ENCODE peak calls at places on chromosomes 5 and 9, in four cellular contexts. One of them, this sample, is unnamed. For H3K9me3, the result is how much of the 10 kb centered on the place peaks cover.

GRCh38 chr5:150486402-150487198 is 21.3 kb upstream of the NDST1 start:
- DNase-seq in transverse colon: peak
- DNase-seq in stomach: peak
- DNase-seq in GM12878: no peak
- DNase-seq in this sample: no peak

GRCh38 chr9:111860443-111860842 is 36.2 kb upstream of the UGCG start:
- DNase-seq in GM12878: no peak
- DNase-seq in stomach: no peak
- DNase-seq in transverse colon: no peak
- DNase-seq in this sample: no peak

GRCh38 chr9:132142883-132143282 is 19.0 kb upstream of the NTNG2 start:
- DNase-seq in GM12878: no peak
- DNase-seq in stomach: no peak
- DNase-seq in transverse colon: no peak
- DNase-seq in this sample: no peak

GRCh38 chr5:137737349-137738256 is 1.7 kb upstream of the KLHL3 start:
- DNase-seq in transverse colon: peak
- DNase-seq in GM12878: no peak
- DNase-seq in stomach: peak
- DNase-seq in this sample: no peak

GRCh38 chr9:4833781-4834560 is 41.2 kb downstream of the RCL1 start:
- DNase-seq in GM12878: no peak
- DNase-seq in transverse colon: no peak
- DNase-seq in stomach: no peak
- DNase-seq in this sample: no peak

GRCh38 chr5:40871177-40871576 is 30.0 kb downstream of the CARD6 start:
- DNase-seq in GM12878: no peak
- DNase-seq in transverse colon: no peak
- DNase-seq in stomach: no peak
- DNase-seq in this sample: no peak

GRCh38 chr5:94196959-94197358 is 421.4 kb downstream of the KIAA0825 start:
- DNase-seq in stomach: no peak
- DNase-seq in GM12878: no peak
- DNase-seq in transverse colon: no peak
- DNase-seq in this sample: no peak

GRCh38 chr5:124583469-124584350 is 162.7 kb downstream of the ZNF608 start:
- DNase-seq in GM12878: peak
- DNase-seq in transverse colon: peak
- DNase-seq in stomach: no peak
- DNase-seq in this sample: no peak

GRCh38 chr5:137442660-137443059 is 56.5 kb downstream of the SPOCK1 start:
- DNase-seq in stomach: no peak
- DNase-seq in transverse colon: no peak
- DNase-seq in GM12878: no peak
- DNase-seq in this sample: no peak

GRCh38 chr9:131348631-131349521 is 45.0 kb upstream of the PRRC2B start:
- DNase-seq in GM12878: no peak
- DNase-seq in stomach: no peak
- DNase-seq in transverse colon: no peak
- DNase-seq in this sample: no peak

GRCh38 chr9:106864533-106865143 is 1.7 kb downstream of the ZNF462 start:
- DNase-seq in stomach: no peak
- DNase-seq in transverse colon: no peak
- DNase-seq in GM12878: no peak
- DNase-seq in this sample: no peak

GRCh38 chr9:2281803-2282185 is 266.6 kb downstream of the SMARCA2 start:
- DNase-seq in transverse colon: no peak
- DNase-seq in stomach: no peak
- DNase-seq in GM12878: no peak
- DNase-seq in this sample: no peak

GRCh38 chr9:123335227-123335985 is 20.6 kb upstream of the CRB2 start:
- DNase-seq in stomach: no peak
- DNase-seq in GM12878: no peak
- DNase-seq in transverse colon: no peak
- DNase-seq in this sample: no peak

GRCh38 chr5:1763548-1763911 is 36.1 kb downstream of the MRPL36 start:
- DNase-seq in GM12878: no peak
- DNase-seq in transverse colon: peak
- DNase-seq in stomach: no peak
- DNase-seq in this sample: peak

GRCh38 chr5:150461231-150461630 is 11.7 kb upstream of the RPS14 start:
- DNase-seq in stomach: no peak
- DNase-seq in GM12878: peak
- DNase-seq in transverse colon: peak
- DNase-seq in this sample: no peak

GRCh38 chr9:73412874-73413273 is 261.2 kb downstream of the ANXA1 start:
- DNase-seq in GM12878: no peak
- DNase-seq in transverse colon: no peak
- DNase-seq in stomach: no peak
- DNase-seq in this sample: no peak

GRCh38 chr9:6759114-6759977 is 1.6 kb downstream of the KDM4C start:
- DNase-seq in GM12878: peak
- DNase-seq in stomach: peak
- DNase-seq in transverse colon: peak
- DNase-seq in this sample: no peak

GRCh38 chr5:157823655-157824054 is 35.3 kb downstream of the CLINT1 start:
- DNase-seq in transverse colon: no peak
- DNase-seq in stomach: no peak
- DNase-seq in GM12878: no peak
- DNase-seq in this sample: no peak

GRCh38 chr5:3347741-3348140 is 247.9 kb upstream of the IRX1 start:
- DNase-seq in stomach: peak
- DNase-seq in GM12878: no peak
- DNase-seq in transverse colon: no peak
- DNase-seq in this sample: no peak

GRCh38 chr5:4411664-4412063 is 728.5 kb upstream of the ADAMTS16 start:
- DNase-seq in stomach: no peak
- DNase-seq in transverse colon: no peak
- DNase-seq in GM12878: no peak
- DNase-seq in this sample: no peak

GRCh38 chr9:85569988-85570387 is 171.8 kb downstream of the AGTPBP1 start:
- DNase-seq in transverse colon: no peak
- DNase-seq in stomach: no peak
- DNase-seq in GM12878: no peak
- DNase-seq in this sample: no peak

GRCh38 chr5:51381801-51382507 is 1.3 kb upstream of the ISL1 start:
- DNase-seq in transverse colon: no peak
- DNase-seq in GM12878: no peak
- DNase-seq in stomach: no peak
- DNase-seq in this sample: no peak

GRCh38 chr9:136122425-136123383 is 4.0 kb upstream of the TMEM250 start:
- DNase-seq in stomach: peak
- DNase-seq in transverse colon: peak
- DNase-seq in GM12878: no peak
- DNase-seq in this sample: no peak

GRCh38 chr5:131595088-131596033 is 39.7 kb downstream of the RAPGEF6 start:
- DNase-seq in transverse colon: no peak
- DNase-seq in stomach: no peak
- DNase-seq in GM12878: no peak
- DNase-seq in this sample: no peak

GRCh38 chr5:14090755-14091154 is 52.4 kb upstream of the TRIO start:
- DNase-seq in GM12878: no peak
- DNase-seq in stomach: no peak
- DNase-seq in transverse colon: no peak
- DNase-seq in this sample: no peak

GRCh38 chr5:14090290-14090689 is 52.9 kb upstream of the TRIO start:
- DNase-seq in stomach: no peak
- DNase-seq in GM12878: no peak
- DNase-seq in transverse colon: no peak
- DNase-seq in this sample: no peak

GRCh38 chr5:14086261-14086660 is 56.9 kb upstream of the TRIO start:
- DNase-seq in GM12878: no peak
- DNase-seq in stomach: no peak
- DNase-seq in transverse colon: no peak
- DNase-seq in this sample: no peak

DNA sequence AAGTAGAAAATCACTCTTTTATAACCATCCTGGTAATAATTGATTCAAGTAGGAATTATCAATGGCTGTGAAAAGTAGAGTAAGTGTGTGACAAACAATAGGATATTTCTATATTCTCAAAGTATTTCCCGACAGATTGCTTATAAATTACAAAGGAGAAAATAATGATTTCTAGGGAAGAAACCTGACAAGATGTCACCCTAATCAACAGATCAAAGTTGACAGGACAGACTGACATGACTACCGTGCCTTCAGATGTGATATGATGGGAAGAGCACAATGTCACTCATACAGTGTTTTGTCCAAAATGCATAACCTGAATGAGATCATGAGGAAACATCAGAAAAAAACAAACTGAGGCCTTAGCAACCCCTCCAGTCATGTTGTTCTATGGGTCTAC is 53.9 kb upstream of the TRIO start:
- DNase-seq in GM12878: no peak
- DNase-seq in stomach: no peak
- DNase-seq in transverse colon: no peak
- DNase-seq in this sample: no peak
- TF ChIP-seq EP300 in GM12878: no peak
- TF ChIP-seq EP300 in stomach: no peak
- TF ChIP-seq EP300 in transverse colon: no peak
- TF ChIP-seq EP300 in this sample: no peak

DNA sequence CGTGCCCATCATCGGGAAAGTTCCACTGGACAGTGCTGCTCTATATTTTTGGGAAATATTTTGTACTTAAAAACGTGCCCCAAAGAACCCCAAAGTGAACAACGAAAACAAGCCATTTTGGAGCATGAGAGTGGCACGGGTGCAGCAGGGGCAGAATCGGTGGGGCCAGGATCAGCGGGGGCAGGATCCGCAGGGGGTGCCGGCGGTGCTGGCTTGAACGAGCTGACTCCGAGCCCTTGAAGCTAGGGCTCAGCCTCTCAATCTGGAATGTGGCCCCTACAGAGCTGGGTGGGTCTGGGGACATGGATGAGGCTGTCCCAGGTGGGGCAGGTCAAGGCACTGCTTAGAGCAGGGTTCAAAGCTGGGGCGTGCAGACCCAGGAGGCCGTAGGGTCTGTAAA is 104.7 kb upstream of the COL5A1 start:
- DNase-seq in GM12878: no peak
- DNase-seq in transverse colon: no peak
- DNase-seq in stomach: no peak
- DNase-seq in this sample: no peak
- TF ChIP-seq POLR2AphosphoS5 in GM12878: no peak
- TF ChIP-seq POLR2AphosphoS5 in transverse colon: no peak
- TF ChIP-seq POLR2AphosphoS5 in stomach: no peak
- TF ChIP-seq POLR2AphosphoS5 in this sample: no peak

DNA sequence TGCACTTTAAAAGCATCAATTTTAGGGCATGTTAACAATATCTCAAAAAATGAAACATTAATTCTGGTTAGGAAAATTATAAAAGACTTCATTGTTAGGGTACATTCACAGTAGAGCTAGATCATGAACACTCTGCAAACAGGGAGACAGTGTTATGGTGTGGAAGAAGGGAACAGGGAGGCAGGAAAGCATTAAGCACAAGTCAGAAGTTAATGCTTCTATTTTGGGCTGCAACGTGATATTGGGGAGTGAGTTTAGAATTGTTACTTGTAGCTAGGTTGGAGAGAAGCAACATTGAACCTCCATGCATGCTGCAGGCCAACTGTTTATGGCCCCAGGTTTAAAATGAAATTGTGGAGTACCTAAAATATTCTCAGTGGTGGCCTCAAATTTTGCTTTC is 278.1 kb upstream of the NMUR2 start:
- DNase-seq in GM12878: no peak
- DNase-seq in stomach: no peak
- DNase-seq in transverse colon: no peak
- DNase-seq in this sample: no peak
- H3K9me3 ChIP-seq in GM12878: under half
- H3K9me3 ChIP-seq in stomach: under half
- H3K9me3 ChIP-seq in transverse colon: under half
- H3K9me3 ChIP-seq in this sample: under half

GRCh38 chr9:77170991-77171699 is 6.2 kb upstream of the VPS13A start:
- DNase-seq in GM12878: no peak
- DNase-seq in stomach: no peak
- DNase-seq in transverse colon: peak
- DNase-seq in this sample: no peak
- TF ChIP-seq EP300 in GM12878: no peak
- TF ChIP-seq EP300 in stomach: no peak
- TF ChIP-seq EP300 in transverse colon: no peak
- TF ChIP-seq EP300 in this sample: no peak

GRCh38 chr9:3698531-3698930 is 172.7 kb upstream of the RFX3 start:
- DNase-seq in transverse colon: no peak
- DNase-seq in stomach: no peak
- DNase-seq in GM12878: no peak
- DNase-seq in this sample: no peak

GRCh38 chr9:3696368-3696767 is 170.6 kb upstream of the RFX3 start:
- DNase-seq in stomach: no peak
- DNase-seq in GM12878: no peak
- DNase-seq in transverse colon: no peak
- DNase-seq in this sample: no peak

GRCh38 chr9:3704890-3705289 is 179.1 kb upstream of the RFX3 start:
- DNase-seq in transverse colon: no peak
- DNase-seq in stomach: no peak
- DNase-seq in GM12878: no peak
- DNase-seq in this sample: no peak

GRCh38 chr9:3700772-3701171 is 175.0 kb upstream of the RFX3 start:
- DNase-seq in transverse colon: no peak
- DNase-seq in GM12878: no peak
- DNase-seq in stomach: no peak
- DNase-seq in this sample: no peak

GRCh38 chr9:3699868-3700267 is 174.1 kb upstream of the RFX3 start:
- DNase-seq in transverse colon: no peak
- DNase-seq in GM12878: no peak
- DNase-seq in stomach: no peak
- DNase-seq in this sample: no peak
- TF ChIP-seq POLR2AphosphoS5 in transverse colon: no peak
- TF ChIP-seq POLR2AphosphoS5 in GM12878: no peak
- TF ChIP-seq POLR2AphosphoS5 in stomach: no peak
- TF ChIP-seq POLR2AphosphoS5 in this sample: no peak

GRCh38 chr9:105735366-105735765 is 41.0 kb downstream of the TMEM38B start:
- DNase-seq in transverse colon: no peak
- DNase-seq in GM12878: no peak
- DNase-seq in stomach: no peak
- DNase-seq in this sample: no peak
- H3K9me3 ChIP-seq in transverse colon: under half
- H3K9me3 ChIP-seq in GM12878: under half
- H3K9me3 ChIP-seq in stomach: under half
- H3K9me3 ChIP-seq in this sample: under half

DNA sequence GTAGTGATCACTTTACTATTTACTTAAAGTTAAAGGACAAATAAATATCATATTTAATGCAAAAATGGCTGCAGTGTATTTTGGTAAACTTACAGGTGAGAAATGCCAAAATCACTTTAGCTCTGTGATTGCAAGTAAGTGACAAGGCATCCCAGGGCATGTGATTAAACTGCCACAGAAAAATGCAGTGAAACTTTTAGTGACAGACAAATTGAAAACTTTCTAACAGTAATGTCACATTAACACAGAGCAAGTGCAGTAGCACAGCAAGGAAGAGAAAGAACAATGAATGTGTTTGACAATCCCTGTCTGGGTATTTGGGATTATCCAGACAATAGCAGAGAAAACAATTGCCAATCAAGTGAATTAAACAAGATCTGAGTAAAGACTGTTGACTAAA is 606.8 kb downstream of the SLCO4C1 start:
- DNase-seq in GM12878: no peak
- DNase-seq in stomach: no peak
- DNase-seq in transverse colon: no peak
- DNase-seq in this sample: no peak
- TF ChIP-seq EP300 in GM12878: no peak
- TF ChIP-seq EP300 in stomach: no peak
- TF ChIP-seq EP300 in transverse colon: no peak
- TF ChIP-seq EP300 in this sample: no peak

GRCh38 chr9:89686134-89686533 is 81.3 kb downstream of the GADD45G start:
- DNase-seq in GM12878: no peak
- DNase-seq in transverse colon: no peak
- DNase-seq in stomach: no peak
- DNase-seq in this sample: no peak
- TF ChIP-seq POLR2AphosphoS5 in GM12878: no peak
- TF ChIP-seq POLR2AphosphoS5 in transverse colon: no peak
- TF ChIP-seq POLR2AphosphoS5 in stomach: no peak
- TF ChIP-seq POLR2AphosphoS5 in this sample: no peak

This sample was measured in suprapubic skin.